ENCODE peak calls at places on chromosomes 7 and 10, in six cellular contexts. One of them, this sample, is unnamed.

GRCh38 chr7:142853739-142854504 is 954 bp upstream of the EPHB6 start:
- DNase-seq in A549: peak
- DNase-seq in OCI-LY7: peak
- DNase-seq in endodermal cell: peak
- DNase-seq in tibial artery: peak
- DNase-seq in body of pancreas: peak
- DNase-seq in this sample: peak

GRCh38 chr10:79229830-79230562 is 117.3 kb upstream of the PPIF start:
- DNase-seq in OCI-LY7: peak
- DNase-seq in tibial artery: no peak
- DNase-seq in endodermal cell: peak
- DNase-seq in body of pancreas: no peak
- DNase-seq in A549: no peak
- DNase-seq in this sample: no peak

GRCh38 chr7:139075031-139075652 is 34.4 kb downstream of the ZC3HAV1 start:
- DNase-seq in body of pancreas: peak
- DNase-seq in A549: peak
- DNase-seq in tibial artery: peak
- DNase-seq in endodermal cell: peak
- DNase-seq in OCI-LY7: peak
- DNase-seq in this sample: peak

GRCh38 chr7:85004402-85004801 is 182.5 kb downstream of the SEMA3D start:
- DNase-seq in tibial artery: no peak
- DNase-seq in OCI-LY7: no peak
- DNase-seq in body of pancreas: no peak
- DNase-seq in endodermal cell: no peak
- DNase-seq in A549: no peak
- DNase-seq in this sample: no peak

GRCh38 chr10:103153765-103154197 is 39.3 kb downstream of the NT5C2 start:
- DNase-seq in body of pancreas: no peak
- DNase-seq in A549: no peak
- DNase-seq in tibial artery: no peak
- DNase-seq in endodermal cell: no peak
- DNase-seq in OCI-LY7: no peak
- DNase-seq in this sample: no peak

GRCh38 chr7:44978511-44979366 is at the start of gene MYO1G:
- DNase-seq in A549: no peak
- DNase-seq in tibial artery: no peak
- DNase-seq in body of pancreas: no peak
- DNase-seq in OCI-LY7: peak
- DNase-seq in endodermal cell: peak
- DNase-seq in this sample: no peak

GRCh38 chr7:98681951-98682350 is 64.9 kb downstream of the NPTX2 start:
- DNase-seq in endodermal cell: no peak
- DNase-seq in A549: no peak
- DNase-seq in OCI-LY7: peak
- DNase-seq in body of pancreas: no peak
- DNase-seq in tibial artery: no peak
- DNase-seq in this sample: no peak

GRCh38 chr10:97278491-97278989 is 13.9 kb downstream of the ARHGAP19 start:
- DNase-seq in endodermal cell: no peak
- DNase-seq in OCI-LY7: peak
- DNase-seq in body of pancreas: no peak
- DNase-seq in tibial artery: no peak
- DNase-seq in A549: peak
- DNase-seq in this sample: no peak

GRCh38 chr7:129343099-129343700 is 91.0 kb upstream of the STRIP2 start:
- DNase-seq in OCI-LY7: peak
- DNase-seq in tibial artery: no peak
- DNase-seq in body of pancreas: no peak
- DNase-seq in A549: peak
- DNase-seq in endodermal cell: no peak
- DNase-seq in this sample: no peak

GRCh38 chr7:131554880-131555516 is 1.4 kb downstream of the PODXL start:
- DNase-seq in tibial artery: no peak
- DNase-seq in endodermal cell: no peak
- DNase-seq in OCI-LY7: peak
- DNase-seq in A549: no peak
- DNase-seq in body of pancreas: no peak
- DNase-seq in this sample: no peak

GRCh38 chr10:63542835-63543575 is 21.8 kb downstream of the REEP3 start:
- DNase-seq in tibial artery: no peak
- DNase-seq in body of pancreas: no peak
- DNase-seq in endodermal cell: no peak
- DNase-seq in A549: no peak
- DNase-seq in OCI-LY7: no peak
- DNase-seq in this sample: no peak

GRCh38 chr10:113539789-113540188 is 13.1 kb upstream of the HABP2 start:
- DNase-seq in tibial artery: peak
- DNase-seq in A549: no peak
- DNase-seq in OCI-LY7: no peak
- DNase-seq in endodermal cell: peak
- DNase-seq in body of pancreas: no peak
- DNase-seq in this sample: no peak

GRCh38 chr7:119175916-119176627 is 951.6 kb downstream of the ANKRD7 start:
- DNase-seq in endodermal cell: peak
- DNase-seq in tibial artery: no peak
- DNase-seq in OCI-LY7: peak
- DNase-seq in A549: peak
- DNase-seq in body of pancreas: peak
- DNase-seq in this sample: no peak

GRCh38 chr7:44150466-44150832 is 9.3 kb upstream of the MYL7 start:
- DNase-seq in endodermal cell: no peak
- DNase-seq in tibial artery: no peak
- DNase-seq in OCI-LY7: peak
- DNase-seq in A549: no peak
- DNase-seq in body of pancreas: peak
- DNase-seq in this sample: no peak

GRCh38 chr7:82542665-82543064 is 99.1 kb upstream of the CACNA2D1 start:
- DNase-seq in endodermal cell: no peak
- DNase-seq in tibial artery: no peak
- DNase-seq in OCI-LY7: no peak
- DNase-seq in A549: no peak
- DNase-seq in body of pancreas: no peak
- DNase-seq in this sample: no peak

GRCh38 chr10:58590152-58590551 is 77.5 kb downstream of the BICC1 start:
- DNase-seq in OCI-LY7: no peak
- DNase-seq in A549: peak
- DNase-seq in endodermal cell: no peak
- DNase-seq in tibial artery: peak
- DNase-seq in body of pancreas: no peak
- DNase-seq in this sample: peak

GRCh38 chr10:3961082-3961481 is 176.1 kb upstream of the KLF6 start:
- DNase-seq in A549: no peak
- DNase-seq in endodermal cell: no peak
- DNase-seq in tibial artery: no peak
- DNase-seq in body of pancreas: no peak
- DNase-seq in OCI-LY7: peak
- DNase-seq in this sample: no peak

GRCh38 chr7:44244282-44244681 is 43.5 kb downstream of the YKT6 start:
- DNase-seq in body of pancreas: no peak
- DNase-seq in endodermal cell: peak
- DNase-seq in tibial artery: no peak
- DNase-seq in A549: peak
- DNase-seq in OCI-LY7: peak
- DNase-seq in this sample: no peak

GRCh38 chr7:20275637-20276036 is 55.1 kb upstream of the ITGB8 start:
- DNase-seq in tibial artery: no peak
- DNase-seq in OCI-LY7: no peak
- DNase-seq in body of pancreas: no peak
- DNase-seq in endodermal cell: no peak
- DNase-seq in A549: no peak
- DNase-seq in this sample: no peak

GRCh38 chr7:27128776-27129728 is 1.5 kb downstream of the HOXA4 start:
- DNase-seq in tibial artery: no peak
- DNase-seq in body of pancreas: no peak
- DNase-seq in endodermal cell: peak
- DNase-seq in A549: no peak
- DNase-seq in OCI-LY7: no peak
- DNase-seq in this sample: no peak

GRCh38 chr7:100604976-100605911 is 3.1 kb downstream of the PCOLCE start:
- DNase-seq in OCI-LY7: no peak
- DNase-seq in endodermal cell: peak
- DNase-seq in body of pancreas: peak
- DNase-seq in A549: peak
- DNase-seq in tibial artery: no peak
- DNase-seq in this sample: peak

GRCh38 chr7:98178321-98178720 is 32.9 kb upstream of the BHLHA15 start:
- DNase-seq in body of pancreas: peak
- DNase-seq in A549: no peak
- DNase-seq in tibial artery: no peak
- DNase-seq in OCI-LY7: no peak
- DNase-seq in endodermal cell: no peak
- DNase-seq in this sample: no peak

GRCh38 chr7:94510582-94511456 is 1.2 kb downstream of the CASD1 start:
- DNase-seq in endodermal cell: no peak
- DNase-seq in tibial artery: peak
- DNase-seq in A549: peak
- DNase-seq in OCI-LY7: peak
- DNase-seq in body of pancreas: peak
- DNase-seq in this sample: peak

GRCh38 chr7:151243411-151244155 is 4.9 kb downstream of the SMARCD3 start:
- DNase-seq in body of pancreas: no peak
- DNase-seq in OCI-LY7: peak
- DNase-seq in A549: no peak
- DNase-seq in tibial artery: no peak
- DNase-seq in endodermal cell: peak
- DNase-seq in this sample: no peak

GRCh38 chr10:99945286-99945685 is 64.5 kb downstream of the DNMBP start:
- DNase-seq in A549: peak
- DNase-seq in body of pancreas: peak
- DNase-seq in tibial artery: peak
- DNase-seq in OCI-LY7: no peak
- DNase-seq in endodermal cell: no peak
- DNase-seq in this sample: peak

DNA sequence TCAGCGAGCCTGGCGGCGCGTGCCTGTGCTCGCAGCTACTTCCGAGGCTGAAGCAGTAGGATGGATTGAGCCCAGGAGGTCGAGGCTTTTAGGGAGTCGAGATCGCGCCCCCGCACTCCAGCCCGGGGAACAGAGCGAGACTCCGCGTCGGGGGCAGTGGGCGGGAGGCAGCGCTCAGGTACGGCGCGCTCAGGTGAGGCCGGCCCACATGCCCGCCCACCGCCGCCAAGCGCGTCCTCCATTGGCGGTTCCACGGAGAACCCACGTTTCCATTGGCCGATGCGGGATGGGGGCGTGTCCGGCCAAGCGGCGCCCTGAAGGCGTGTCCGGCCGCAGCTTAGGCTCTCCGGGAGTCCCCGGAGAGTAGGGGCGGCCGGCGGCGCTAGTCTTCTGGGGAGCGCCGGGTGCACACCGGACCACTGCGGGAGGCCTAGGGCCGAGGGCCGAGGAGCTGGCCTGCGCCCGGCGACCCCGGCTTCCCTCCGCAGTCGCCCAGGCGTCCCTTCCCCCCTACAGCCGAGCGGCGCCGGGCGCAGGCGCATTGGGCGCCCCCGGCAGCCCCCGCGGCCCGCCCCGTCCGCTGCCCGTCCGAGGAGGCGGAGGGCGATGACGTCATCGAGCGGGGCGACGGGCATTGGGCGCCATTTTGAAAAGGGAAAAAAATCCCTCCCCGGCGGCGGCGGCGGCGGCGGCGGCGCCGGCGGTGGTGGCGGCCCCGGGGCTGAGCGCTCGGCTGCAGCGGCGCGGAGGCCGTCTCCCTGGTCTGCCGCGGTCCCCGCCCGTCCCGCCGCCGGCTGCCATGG is at the start of gene PPP2R2D:
- DNase-seq in body of pancreas: peak
- DNase-seq in A549: peak
- DNase-seq in tibial artery: peak
- DNase-seq in endodermal cell: peak
- DNase-seq in OCI-LY7: peak
- DNase-seq in this sample: peak
- TF ChIP-seq CTCF in body of pancreas: peak
- TF ChIP-seq CTCF in A549: no peak
- TF ChIP-seq CTCF in tibial artery: no peak
- TF ChIP-seq CTCF in endodermal cell: no peak
- TF ChIP-seq CTCF in OCI-LY7: no peak
- TF ChIP-seq CTCF in this sample: no peak

DNA sequence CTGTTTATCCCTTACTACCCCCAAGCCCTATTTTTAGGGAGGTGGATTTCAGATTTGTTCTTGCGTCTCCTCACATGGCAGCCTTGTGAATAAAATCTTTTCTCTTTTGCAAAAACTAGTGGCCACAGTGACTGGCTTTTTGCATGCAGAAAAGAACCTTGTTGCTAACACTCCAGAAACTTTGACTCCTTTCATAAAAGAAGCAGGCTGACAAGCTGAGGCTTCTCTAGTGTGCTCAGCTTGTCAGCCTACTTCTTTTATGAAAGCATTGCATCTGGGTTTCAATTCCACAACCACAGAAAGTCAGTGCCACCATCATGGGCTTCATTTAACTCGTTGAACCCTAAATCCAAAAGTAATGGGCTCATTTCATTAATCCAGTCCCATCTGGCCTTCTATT is 761.0 kb upstream of the COBL start:
- DNase-seq in tibial artery: no peak
- DNase-seq in OCI-LY7: no peak
- DNase-seq in endodermal cell: no peak
- DNase-seq in body of pancreas: no peak
- DNase-seq in A549: no peak
- DNase-seq in this sample: no peak
- H3K27ac ChIP-seq in tibial artery: no peak
- H3K27ac ChIP-seq in OCI-LY7: no peak
- H3K27ac ChIP-seq in endodermal cell: no peak
- H3K27ac ChIP-seq in body of pancreas: no peak
- H3K27ac ChIP-seq in A549: no peak
- H3K27ac ChIP-seq in this sample: no peak

GRCh38 chr7:96596120-96596826 is 113.4 kb downstream of the SEM1 start:
- DNase-seq in endodermal cell: peak
- DNase-seq in tibial artery: no peak
- DNase-seq in OCI-LY7: no peak
- DNase-seq in body of pancreas: peak
- DNase-seq in A549: no peak
- DNase-seq in this sample: no peak
- TF ChIP-seq CTCF in endodermal cell: peak
- TF ChIP-seq CTCF in tibial artery: no peak
- TF ChIP-seq CTCF in OCI-LY7: no peak
- TF ChIP-seq CTCF in body of pancreas: peak
- TF ChIP-seq CTCF in A549: no peak
- TF ChIP-seq CTCF in this sample: no peak

GRCh38 chr7:42289473-42289872 is 52.5 kb upstream of the GLI3 start:
- DNase-seq in A549: no peak
- DNase-seq in tibial artery: no peak
- DNase-seq in endodermal cell: no peak
- DNase-seq in OCI-LY7: no peak
- DNase-seq in body of pancreas: no peak
- DNase-seq in this sample: no peak

GRCh38 chr7:42283553-42283952 is 46.5 kb upstream of the GLI3 start:
- DNase-seq in tibial artery: no peak
- DNase-seq in body of pancreas: no peak
- DNase-seq in endodermal cell: no peak
- DNase-seq in OCI-LY7: no peak
- DNase-seq in A549: no peak
- DNase-seq in this sample: no peak

DNA sequence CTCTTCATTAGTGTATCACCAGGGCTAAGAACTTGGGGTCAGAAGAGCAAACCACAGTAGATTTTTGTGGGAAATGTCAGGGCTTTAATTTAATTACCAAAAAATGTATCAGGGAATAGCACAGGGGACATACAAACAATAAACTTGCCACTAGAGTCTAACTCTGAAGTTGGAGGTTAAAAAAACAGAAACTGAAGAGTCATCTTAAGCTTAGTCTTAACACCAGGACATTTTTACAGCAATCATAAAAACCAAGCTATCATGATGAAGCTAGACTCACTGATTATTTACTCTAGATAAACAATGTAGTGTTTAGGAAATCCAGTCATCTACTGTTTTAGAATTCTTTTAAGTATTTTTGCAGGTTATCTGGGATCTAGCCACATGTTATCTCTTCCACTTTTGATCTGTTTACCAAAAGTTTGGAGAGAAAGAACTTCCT is 48.4 kb upstream of the GLI3 start:
- DNase-seq in A549: no peak
- DNase-seq in body of pancreas: no peak
- DNase-seq in endodermal cell: no peak
- DNase-seq in OCI-LY7: no peak
- DNase-seq in tibial artery: no peak
- DNase-seq in this sample: no peak
- H3K27ac ChIP-seq in A549: no peak
- H3K27ac ChIP-seq in body of pancreas: no peak
- H3K27ac ChIP-seq in endodermal cell: no peak
- H3K27ac ChIP-seq in OCI-LY7: no peak
- H3K27ac ChIP-seq in tibial artery: no peak
- H3K27ac ChIP-seq in this sample: no peak

This sample was measured in uterus.